ENCODE peak calls at places on chromosome 1, in eight cellular contexts. A is omental fat pad; G is esophagus squamous epithelium; Y is GM12865; R is brain microvascular endothelial cell; F is CD8-positive, alpha-beta T cell; J is endothelial cell; H is AG10803. I is an unnamed sample.

GRCh38 chr1:178927003-178927402 is 56.1 kb upstream of the ANGPTL1 start:
- DNase-seq in A (no peak), G (no peak), Y (no peak), R (no peak), F (no peak), J (no peak), H (no peak), I (no peak)

GRCh38 chr1:89743788-89744187 is 77.0 kb upstream of the LRRC8D start:
- DNase-seq in A (no peak), G (no peak), Y (no peak), R (no peak), F (no peak), J (no peak), H (peak; percentile 49), I (no peak)

GRCh38 chr1:172653015-172653709 is 5.7 kb upstream of the FASLG start:
- DNase-seq in A (no peak), G (no peak), Y (no peak), R (peak; percentile 48), F (no peak), J (no peak), H (no peak), I (no peak)

GRCh38 chr1:17155257-17155895 is 36.1 kb upstream of the PADI2 start:
- DNase-seq in A (no peak), G (no peak), Y (no peak), R (no peak), F (no peak), J (no peak), H (no peak), I (no peak)

GRCh38 chr1:160097196-160097910 is 1.1 kb downstream of the IGSF8 start:
- DNase-seq in A (no peak), G (no peak), Y (no peak), R (no peak), F (no peak), J (no peak), H (no peak), I (peak; percentile 47)

GRCh38 chr1:174417921-174418320 is 29.8 kb upstream of the GPR52 start:
- DNase-seq in A (no peak), G (no peak), Y (no peak), R (no peak), F (no peak), J (no peak), H (no peak), I (no peak)

GRCh38 chr1:144551543-144552424 is 40.9 kb upstream of the PPIAL4F start:
- DNase-seq in A (peak; percentile 24), G (no peak), Y (peak; percentile 97), R (peak; percentile 97), F (peak; percentile 49), J (peak; percentile 82), H (peak; percentile 83), I (peak; percentile 38)

GRCh38 chr1:174956086-174956485 is 43.7 kb upstream of the CACYBP start:
- DNase-seq in A (no peak), G (no peak), Y (no peak), R (no peak), F (no peak), J (no peak), H (no peak), I (no peak)

GRCh38 chr1:59198565-59198964 is 98.3 kb upstream of the FGGY start:
- DNase-seq in A (no peak), G (no peak), Y (no peak), R (no peak), F (no peak), J (no peak), H (peak; percentile 68), I (no peak)

GRCh38 chr1:211630236-211631081 is 45.0 kb downstream of the NEK2 start:
- DNase-seq in A (no peak), G (no peak), Y (no peak), R (peak; percentile 58), F (no peak), J (no peak), H (no peak), I (no peak)

GRCh38 chr1:231584117-231584516 is 42.5 kb upstream of the DISC1 start:
- DNase-seq in A (no peak), G (no peak), Y (peak; percentile 29), R (peak; percentile 85), F (no peak), J (no peak), H (peak; percentile 69), I (peak; percentile 52)

GRCh38 chr1:28631713-28632112 is 11.2 kb downstream of the TAF12 start:
- DNase-seq in A (no peak), G (no peak), Y (peak; percentile 50), R (no peak), F (no peak), J (no peak), H (no peak), I (peak; percentile 42)

GRCh38 chr1:42456010-42456753 is at the start of the genes PPCS and ZMYND12:
- DNase-seq in A (peak; percentile 86), G (peak; percentile 68), Y (peak; percentile 95), R (peak; percentile 70), F (peak; percentile 86), J (peak; percentile 78), H (peak; percentile 86), I (peak; percentile 92)

GRCh38 chr1:10730985-10731384 is 65.5 kb downstream of the CASZ1 start:
- DNase-seq in A (no peak), G (no peak), Y (no peak), R (peak; percentile 67), F (no peak), J (no peak), H (peak; percentile 87), I (no peak)

DNA sequence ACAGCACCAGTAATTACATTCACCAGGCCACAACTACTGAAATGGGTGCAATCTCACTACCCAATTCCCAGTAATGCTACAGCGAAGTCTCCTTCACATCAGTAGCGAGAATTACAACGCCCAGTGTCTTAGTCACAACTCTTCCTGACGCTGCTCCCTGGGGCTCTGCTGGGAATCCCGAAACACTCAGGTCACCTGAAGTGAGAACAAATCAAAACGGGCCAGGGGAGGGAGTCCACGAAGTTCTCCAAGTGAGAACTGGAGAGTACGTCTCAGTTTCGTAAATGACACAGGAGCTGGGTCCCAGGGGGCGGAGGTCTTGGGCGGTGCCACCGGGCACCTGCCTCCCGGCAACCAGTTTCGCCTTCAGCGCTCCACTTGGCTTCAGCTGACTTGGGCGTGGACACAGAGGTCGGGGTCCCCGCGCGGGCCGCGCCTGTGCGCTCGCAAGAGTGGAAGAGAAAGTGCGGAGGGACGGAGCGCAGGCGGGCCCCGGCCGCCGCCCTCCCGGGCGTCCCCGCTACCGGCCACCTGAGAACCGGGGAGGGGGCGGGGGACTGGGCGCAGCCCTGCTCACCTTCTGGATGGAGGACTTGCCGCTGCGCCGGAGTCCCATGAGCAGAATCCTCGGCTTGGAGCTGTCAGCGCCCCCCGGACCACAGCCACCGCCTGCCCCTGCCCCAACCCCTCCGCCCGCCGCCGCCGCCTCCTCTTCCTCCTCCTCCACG is 575 bp downstream of the RRAGC start:
- DNase-seq in A (peak; percentile 61), G (no peak), Y (peak; percentile 80), R (peak; percentile 62), F (peak; percentile 19), J (peak; percentile 26), H (peak; percentile 61), I (peak; percentile 57)
- TF ChIP-seq CTCF in A (no peak), G (no peak), Y (no peak), R (no peak), F (no peak), J (no peak), H (no peak), I (no peak)

DNA sequence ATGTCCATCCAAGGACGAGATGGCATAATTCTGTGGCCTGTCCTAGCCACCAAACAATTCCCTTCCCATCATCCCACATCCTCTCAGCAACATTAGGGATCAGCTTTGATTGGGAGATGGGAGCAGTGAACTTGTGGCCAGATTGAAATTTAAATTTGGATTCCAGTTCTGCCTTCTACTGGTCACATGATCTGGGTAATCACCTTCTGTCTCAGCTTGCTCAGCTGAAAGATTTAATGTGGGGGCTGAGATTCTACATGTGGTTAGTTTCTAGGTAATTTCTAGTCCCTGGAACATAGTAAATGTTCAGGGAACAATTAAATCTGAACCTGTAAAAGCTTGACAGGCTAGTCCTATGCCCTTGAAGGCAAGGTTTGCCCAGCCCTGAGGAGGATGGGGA is 3.2 kb downstream of the MYOCOS start:
- DNase-seq in A (no peak), G (no peak), Y (no peak), R (no peak), F (no peak), J (no peak), H (no peak), I (no peak)
- TF ChIP-seq CTCF in A (no peak), G (no peak), Y (no peak), R (no peak), F (no peak), J (no peak), H (no peak), I (no peak)

DNA sequence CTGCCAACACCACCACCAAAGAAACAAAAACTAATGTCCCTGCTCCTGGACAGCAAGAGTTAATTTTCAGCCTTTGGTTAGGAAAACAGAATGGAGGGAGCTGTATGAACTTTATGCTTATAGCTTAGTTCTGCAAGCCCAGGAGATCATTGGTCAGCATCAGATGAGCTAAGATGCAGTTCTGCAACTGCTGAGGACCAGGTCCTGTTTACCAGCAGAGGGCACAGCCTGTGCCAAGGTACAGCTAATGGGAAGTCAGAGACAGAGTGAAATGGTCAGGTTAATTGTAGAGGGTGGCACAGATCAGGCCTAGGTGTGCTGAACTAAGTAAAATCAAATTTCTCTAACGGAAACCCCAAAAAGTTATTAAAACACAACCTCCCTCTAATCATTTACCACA is 161.3 kb downstream of the ROR1 start:
- DNase-seq in A (no peak), G (no peak), Y (peak; percentile 4), R (no peak), F (no peak), J (no peak), H (no peak), I (no peak)
- TF ChIP-seq CTCF in A (no peak), G (peak; percentile 20), Y (peak; percentile 8), R (peak; percentile 62), F (no peak), J (no peak), H (peak; percentile 37), I (peak; percentile 11)

GRCh38 chr1:39205781-39206464 is 1.4 kb downstream of the MACF1 start:
- DNase-seq in A (no peak), G (no peak), Y (no peak), R (no peak), F (no peak), J (no peak), H (no peak), I (no peak)

GRCh38 chr1:39205102-39205780 is 746 bp downstream of the MACF1 start:
- DNase-seq in A (no peak), G (no peak), Y (peak; percentile 71), R (peak; percentile 76), F (peak; percentile 35), J (no peak), H (peak; percentile 75), I (peak; percentile 39)

GRCh38 chr1:39199593-39199992 is 4.9 kb upstream of the MACF1 start:
- DNase-seq in A (no peak), G (no peak), Y (no peak), R (no peak), F (no peak), J (no peak), H (no peak), I (no peak)

GRCh38 chr1:39204441-39205081 is at the start of gene MACF1:
- DNase-seq in A (no peak), G (no peak), Y (peak; percentile 49), R (peak; percentile 97), F (peak; percentile 9), J (peak; percentile 64), H (peak; percentile 87), I (no peak)
- TF ChIP-seq CTCF in A (no peak), G (peak; percentile 48), Y (no peak), R (peak; percentile 72), F (no peak), J (peak; percentile 20), H (peak; percentile 64), I (no peak)

I was measured in GM13977.